ENCODE peak calls at places on chromosome 3, in four cellular contexts. One of them, this sample, is unnamed.

GRCh38 chr3:147298511-147298982 is 107.8 kb downstream of the ZIC4 start:
- DNase-seq in K562: no peak
- DNase-seq in HepG2: peak
- DNase-seq in SK-N-SH: no peak
- DNase-seq in this sample: no peak

GRCh38 chr3:35965908-35966307 is 326.6 kb downstream of the ARPP21 start:
- DNase-seq in K562: no peak
- DNase-seq in HepG2: no peak
- DNase-seq in SK-N-SH: peak
- DNase-seq in this sample: no peak

GRCh38 chr3:141454055-141454454 is 32.8 kb upstream of the RASA2 start:
- DNase-seq in K562: no peak
- DNase-seq in HepG2: no peak
- DNase-seq in SK-N-SH: no peak
- DNase-seq in this sample: no peak

GRCh38 chr3:142596726-142597088 is 514 bp downstream of the PLS1 start:
- DNase-seq in K562: no peak
- DNase-seq in HepG2: no peak
- DNase-seq in SK-N-SH: no peak
- DNase-seq in this sample: no peak

GRCh38 chr3:5841609-5842008 is 654.1 kb downstream of the EDEM1 start:
- DNase-seq in K562: no peak
- DNase-seq in HepG2: no peak
- DNase-seq in SK-N-SH: no peak
- DNase-seq in this sample: no peak

GRCh38 chr3:154144825-154145465 is 23.8 kb downstream of the ARHGEF26 start:
- DNase-seq in K562: no peak
- DNase-seq in HepG2: no peak
- DNase-seq in SK-N-SH: no peak
- DNase-seq in this sample: no peak

GRCh38 chr3:59515936-59516335 is 466.1 kb upstream of the CFAP20DC start:
- DNase-seq in K562: no peak
- DNase-seq in HepG2: no peak
- DNase-seq in SK-N-SH: no peak
- DNase-seq in this sample: no peak

GRCh38 chr3:197029511-197030167 is at the start of gene MELTF:
- DNase-seq in K562: peak
- DNase-seq in HepG2: peak
- DNase-seq in SK-N-SH: peak
- DNase-seq in this sample: peak

GRCh38 chr3:34106879-34107278 is 308.4 kb downstream of the PDCD6IP start:
- DNase-seq in K562: peak
- DNase-seq in HepG2: no peak
- DNase-seq in SK-N-SH: peak
- DNase-seq in this sample: peak

DNA sequence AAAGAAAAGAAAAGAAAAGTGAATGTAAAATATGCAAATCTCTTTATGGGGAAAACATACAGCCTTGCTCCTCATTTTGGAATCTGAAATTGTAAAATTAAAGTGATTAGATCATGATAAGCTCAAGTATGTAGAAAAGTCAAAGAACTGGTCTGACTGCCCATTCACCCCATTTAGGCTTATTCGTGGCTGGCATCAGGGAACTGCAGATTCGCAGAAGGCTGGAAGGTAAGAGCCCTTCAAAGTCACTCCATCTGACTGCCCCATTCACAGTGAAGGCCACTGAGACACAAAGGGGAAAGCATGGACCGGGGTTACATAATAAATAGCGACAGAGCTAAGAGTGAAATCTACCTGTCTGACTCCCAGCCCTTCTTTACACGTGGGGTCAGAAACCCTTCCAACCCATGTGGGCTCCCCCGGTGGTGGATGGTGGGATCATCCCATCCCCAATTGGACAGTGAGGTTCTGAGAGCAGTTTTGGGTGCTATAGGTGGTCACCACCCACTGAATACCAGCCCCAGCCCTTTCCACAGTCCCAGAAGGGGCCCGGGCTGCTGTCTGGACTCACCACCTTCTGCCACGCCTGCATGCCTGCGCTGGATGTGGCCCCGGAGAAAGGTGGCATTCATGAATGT is 18.1 kb downstream of the DZIP1L start:
- DNase-seq in K562: no peak
- DNase-seq in HepG2: no peak
- DNase-seq in SK-N-SH: peak
- DNase-seq in this sample: peak
- TF ChIP-seq FOXJ3 in K562: no peak
- TF ChIP-seq FOXJ3 in HepG2: no peak
- TF ChIP-seq FOXJ3 in SK-N-SH: no peak
- TF ChIP-seq FOXJ3 in this sample: no peak

DNA sequence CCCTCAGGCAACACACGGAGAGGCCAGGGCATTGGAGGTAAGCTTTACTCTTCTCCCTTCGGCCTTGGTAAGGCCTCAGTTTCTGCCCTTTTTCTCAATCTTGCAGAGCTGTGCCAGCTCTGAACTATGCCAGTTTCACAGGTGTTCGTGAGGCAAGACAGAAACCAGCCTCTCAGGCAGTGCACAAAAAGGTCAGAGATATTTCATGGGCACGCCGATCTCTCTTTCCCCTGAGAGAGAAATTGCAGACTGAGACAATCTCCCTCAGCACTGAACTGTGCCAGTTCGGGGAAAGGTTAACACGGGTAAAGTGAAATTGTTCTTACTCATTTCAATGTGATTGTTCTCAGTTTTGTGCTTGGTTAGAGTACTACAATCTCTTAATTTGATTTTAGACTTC is 88.5 kb downstream of the GMNC start:
- DNase-seq in K562: no peak
- DNase-seq in HepG2: no peak
- DNase-seq in SK-N-SH: no peak
- DNase-seq in this sample: no peak
- TF ChIP-seq FOXJ3 in K562: no peak
- TF ChIP-seq FOXJ3 in HepG2: no peak
- TF ChIP-seq FOXJ3 in SK-N-SH: no peak
- TF ChIP-seq FOXJ3 in this sample: no peak

DNA sequence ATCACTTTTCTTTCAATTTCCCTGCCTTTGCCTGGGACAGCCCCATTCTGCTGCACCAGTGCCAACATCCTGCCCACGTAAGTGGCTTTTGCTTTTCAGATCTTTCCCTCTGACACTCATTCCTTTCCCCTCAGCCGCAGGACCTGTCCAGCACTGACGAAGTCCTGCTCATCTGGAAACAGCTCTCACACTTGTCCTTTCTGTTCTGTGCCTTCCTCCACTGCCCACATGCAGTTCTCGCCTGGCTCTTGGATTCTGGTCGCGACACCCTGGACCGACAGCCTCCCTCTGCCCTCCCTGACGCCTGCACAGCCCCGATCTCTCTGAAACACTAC is 99.7 kb downstream of the ADCY5 start:
- DNase-seq in K562: no peak
- DNase-seq in HepG2: no peak
- DNase-seq in SK-N-SH: no peak
- DNase-seq in this sample: no peak
- TF ChIP-seq FOXJ3 in K562: no peak
- TF ChIP-seq FOXJ3 in HepG2: no peak
- TF ChIP-seq FOXJ3 in SK-N-SH: no peak
- TF ChIP-seq FOXJ3 in this sample: no peak

GRCh38 chr3:151197228-151197627 is 5.8 kb downstream of the GPR171 start:
- DNase-seq in K562: no peak
- DNase-seq in HepG2: no peak
- DNase-seq in SK-N-SH: no peak
- DNase-seq in this sample: no peak

GRCh38 chr3:151196441-151196840 is 6.6 kb downstream of the GPR171 start:
- DNase-seq in K562: no peak
- DNase-seq in HepG2: no peak
- DNase-seq in SK-N-SH: no peak
- DNase-seq in this sample: no peak

GRCh38 chr3:151198849-151199248 is 4.2 kb downstream of the GPR171 start:
- DNase-seq in K562: no peak
- DNase-seq in HepG2: no peak
- DNase-seq in SK-N-SH: no peak
- DNase-seq in this sample: no peak

GRCh38 chr3:151199569-151200438 is 3.2 kb downstream of the GPR171 start:
- DNase-seq in K562: no peak
- DNase-seq in HepG2: no peak
- DNase-seq in SK-N-SH: no peak
- DNase-seq in this sample: no peak

GRCh38 chr3:151197981-151198767 is 4.8 kb downstream of the GPR171 start:
- DNase-seq in K562: no peak
- DNase-seq in HepG2: peak
- DNase-seq in SK-N-SH: no peak
- DNase-seq in this sample: no peak
- TF ChIP-seq FOXJ3 in K562: no peak
- TF ChIP-seq FOXJ3 in HepG2: peak
- TF ChIP-seq FOXJ3 in SK-N-SH: no peak
- TF ChIP-seq FOXJ3 in this sample: no peak

GRCh38 chr3:128914966-128915645 is 35.7 kb downstream of the ACAD9 start:
- DNase-seq in K562: no peak
- DNase-seq in HepG2: no peak
- DNase-seq in SK-N-SH: no peak
- DNase-seq in this sample: no peak
- TF ChIP-seq FOXJ3 in K562: no peak
- TF ChIP-seq FOXJ3 in HepG2: no peak
- TF ChIP-seq FOXJ3 in SK-N-SH: no peak
- TF ChIP-seq FOXJ3 in this sample: no peak

DNA sequence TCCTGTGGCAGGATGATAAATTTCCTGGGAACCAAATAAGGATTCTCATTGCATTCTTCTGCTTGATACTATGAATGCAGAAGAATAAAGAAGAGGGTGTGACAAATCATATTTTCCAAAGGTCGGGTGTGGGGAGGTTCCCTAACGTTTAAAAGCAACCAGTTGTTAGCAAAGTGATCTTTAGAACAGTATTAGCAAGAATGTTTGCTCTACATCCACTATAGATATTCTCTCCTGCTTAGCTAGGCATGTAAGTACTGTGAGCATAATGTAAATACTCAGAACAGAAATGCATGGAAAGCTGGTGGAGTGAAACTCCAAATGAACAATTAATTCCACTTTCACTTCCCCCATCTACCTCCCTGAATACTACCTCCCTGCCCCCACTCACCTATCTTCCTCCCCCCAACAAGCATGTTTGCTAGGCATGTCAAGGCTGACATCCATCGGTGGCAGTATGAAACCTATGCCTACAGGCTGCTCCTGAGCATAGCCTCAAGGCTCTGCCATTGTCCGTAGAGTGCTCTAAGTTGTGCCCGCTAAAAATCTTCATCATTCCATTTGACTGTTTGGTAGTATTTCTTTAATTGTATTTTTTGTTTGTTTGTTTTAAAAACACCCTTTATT is 329.7 kb downstream of the TIGIT start:
- DNase-seq in K562: no peak
- DNase-seq in HepG2: peak
- DNase-seq in SK-N-SH: no peak
- DNase-seq in this sample: no peak
- TF ChIP-seq FOXJ3 in K562: no peak
- TF ChIP-seq FOXJ3 in HepG2: no peak
- TF ChIP-seq FOXJ3 in SK-N-SH: no peak
- TF ChIP-seq FOXJ3 in this sample: no peak

DNA sequence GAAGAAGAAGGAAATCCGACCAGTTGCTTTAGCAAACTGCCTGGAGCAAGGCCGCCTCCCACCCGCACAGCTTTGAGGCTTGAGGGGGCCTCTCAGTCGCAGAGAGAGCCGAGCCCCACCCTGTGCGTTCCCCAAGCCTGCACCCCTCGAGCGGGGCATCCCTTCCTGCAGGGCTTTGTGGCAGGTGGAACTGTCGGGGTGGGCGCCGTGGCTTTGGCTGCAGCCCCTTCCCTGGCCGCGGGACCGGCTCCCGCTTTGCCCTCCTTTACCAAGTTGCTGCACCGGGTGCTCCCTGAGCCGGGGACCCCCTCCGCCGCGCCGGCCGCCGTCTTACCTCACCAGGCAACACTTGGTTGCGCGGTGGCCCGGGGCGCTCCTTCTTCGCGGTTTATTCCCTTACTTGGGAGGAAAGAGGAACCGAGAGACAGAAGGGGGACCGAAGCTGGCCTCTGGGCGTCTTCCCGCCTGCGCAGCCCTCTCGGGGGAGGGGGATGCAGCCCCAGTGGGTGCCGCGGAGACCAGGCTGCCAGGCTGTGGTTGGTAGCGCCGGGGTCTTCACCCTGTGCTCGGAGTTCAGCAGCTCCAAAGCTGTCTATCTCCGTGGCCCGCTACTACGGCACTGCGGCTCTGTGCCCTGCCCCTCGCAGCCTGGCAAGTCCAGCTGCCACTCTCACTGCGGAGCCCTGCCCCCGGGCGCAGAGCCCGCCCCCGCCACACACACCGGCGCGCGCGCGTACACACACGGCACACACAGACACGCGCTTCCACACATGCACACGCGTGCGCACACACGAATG is at the start of gene DGKG:
- DNase-seq in K562: no peak
- DNase-seq in HepG2: no peak
- DNase-seq in SK-N-SH: peak
- DNase-seq in this sample: peak
- TF ChIP-seq FOXJ3 in K562: no peak
- TF ChIP-seq FOXJ3 in HepG2: no peak
- TF ChIP-seq FOXJ3 in SK-N-SH: no peak
- TF ChIP-seq FOXJ3 in this sample: no peak

GRCh38 chr3:191074511-191074910 is 124.5 kb upstream of the OSTN start:
- DNase-seq in K562: no peak
- DNase-seq in HepG2: no peak
- DNase-seq in SK-N-SH: no peak
- DNase-seq in this sample: no peak
- TF ChIP-seq FOXJ3 in K562: no peak
- TF ChIP-seq FOXJ3 in HepG2: no peak
- TF ChIP-seq FOXJ3 in SK-N-SH: no peak
- TF ChIP-seq FOXJ3 in this sample: no peak

This sample was measured in WTC11.